ENCODE peak calls at places on chromosomes 2 and 18, in six cellular contexts. One of them, this sample, is unnamed.

GRCh38 chr18:24063121-24063731 is 48.7 kb downstream of the TTC39C start:
- DNase-seq in neural crest cell: no peak
- DNase-seq in K562: no peak
- DNase-seq in A549: no peak
- DNase-seq in H9: no peak
- DNase-seq in psoas muscle: no peak
- DNase-seq in this sample: no peak

GRCh38 chr2:216691210-216691741 is 4.1 kb downstream of the IGFBP5 start:
- DNase-seq in neural crest cell: peak
- DNase-seq in K562: peak
- DNase-seq in A549: no peak
- DNase-seq in H9: peak
- DNase-seq in psoas muscle: peak
- DNase-seq in this sample: no peak

GRCh38 chr2:32009479-32010256 is 1.1 kb downstream of the MEMO1 start:
- DNase-seq in neural crest cell: peak
- DNase-seq in K562: peak
- DNase-seq in A549: peak
- DNase-seq in H9: peak
- DNase-seq in psoas muscle: peak
- DNase-seq in this sample: peak

GRCh38 chr2:203846490-203847105 is 21.0 kb upstream of the CTLA4 start:
- DNase-seq in neural crest cell: no peak
- DNase-seq in K562: no peak
- DNase-seq in A549: no peak
- DNase-seq in H9: no peak
- DNase-seq in psoas muscle: peak
- DNase-seq in this sample: no peak

GRCh38 chr2:149389506-149390167 is 59.2 kb downstream of the LYPD6 start:
- DNase-seq in neural crest cell: no peak
- DNase-seq in K562: no peak
- DNase-seq in A549: no peak
- DNase-seq in H9: no peak
- DNase-seq in psoas muscle: no peak
- DNase-seq in this sample: no peak

GRCh38 chr2:235711527-235711926 is 217.7 kb downstream of the AGAP1 start:
- DNase-seq in neural crest cell: no peak
- DNase-seq in K562: no peak
- DNase-seq in A549: no peak
- DNase-seq in H9: no peak
- DNase-seq in psoas muscle: no peak
- DNase-seq in this sample: no peak

GRCh38 chr2:63862802-63863201 is 21.1 kb downstream of the UGP2 start:
- DNase-seq in neural crest cell: no peak
- DNase-seq in K562: no peak
- DNase-seq in A549: peak
- DNase-seq in H9: no peak
- DNase-seq in psoas muscle: no peak
- DNase-seq in this sample: no peak

GRCh38 chr2:51472783-51473182 is 440.9 kb upstream of the NRXN1 start:
- DNase-seq in neural crest cell: no peak
- DNase-seq in K562: no peak
- DNase-seq in A549: no peak
- DNase-seq in H9: no peak
- DNase-seq in psoas muscle: no peak
- DNase-seq in this sample: no peak

GRCh38 chr18:5410582-5410981 is 115.1 kb upstream of the ZBTB14 start:
- DNase-seq in neural crest cell: no peak
- DNase-seq in K562: no peak
- DNase-seq in A549: no peak
- DNase-seq in H9: no peak
- DNase-seq in psoas muscle: no peak
- DNase-seq in this sample: no peak

GRCh38 chr2:6202756-6203155 is 510.6 kb downstream of the SOX11 start:
- DNase-seq in neural crest cell: no peak
- DNase-seq in K562: no peak
- DNase-seq in A549: no peak
- DNase-seq in H9: no peak
- DNase-seq in psoas muscle: no peak
- DNase-seq in this sample: no peak

GRCh38 chr18:53534695-53535094 is 689.8 kb downstream of the MBD2 start:
- DNase-seq in neural crest cell: no peak
- DNase-seq in K562: no peak
- DNase-seq in A549: no peak
- DNase-seq in H9: no peak
- DNase-seq in psoas muscle: no peak
- DNase-seq in this sample: no peak

GRCh38 chr18:12041561-12041960 is 52.1 kb upstream of the ANKRD62 start:
- DNase-seq in neural crest cell: no peak
- DNase-seq in K562: no peak
- DNase-seq in A549: peak
- DNase-seq in H9: no peak
- DNase-seq in psoas muscle: no peak
- DNase-seq in this sample: no peak

GRCh38 chr2:18290386-18290785 is 270.1 kb downstream of the RDH14 start:
- DNase-seq in neural crest cell: no peak
- DNase-seq in K562: no peak
- DNase-seq in A549: no peak
- DNase-seq in H9: no peak
- DNase-seq in psoas muscle: no peak
- DNase-seq in this sample: no peak

GRCh38 chr18:51077217-51077616 is 47.2 kb downstream of the SMAD4 start:
- DNase-seq in neural crest cell: no peak
- DNase-seq in K562: no peak
- DNase-seq in A549: no peak
- DNase-seq in H9: no peak
- DNase-seq in psoas muscle: no peak
- DNase-seq in this sample: no peak

GRCh38 chr2:181281206-181281832 is 175.9 kb upstream of the ITGA4 start:
- DNase-seq in neural crest cell: no peak
- DNase-seq in K562: no peak
- DNase-seq in A549: no peak
- DNase-seq in H9: no peak
- DNase-seq in psoas muscle: no peak
- DNase-seq in this sample: no peak

GRCh38 chr18:74396252-74397204 is 60.6 kb downstream of the DIPK1C start:
- DNase-seq in neural crest cell: no peak
- DNase-seq in K562: no peak
- DNase-seq in A549: no peak
- DNase-seq in H9: no peak
- DNase-seq in psoas muscle: no peak
- DNase-seq in this sample: no peak

GRCh38 chr18:74395006-74395405 is 62.1 kb downstream of the DIPK1C start:
- DNase-seq in neural crest cell: no peak
- DNase-seq in K562: no peak
- DNase-seq in A549: no peak
- DNase-seq in H9: no peak
- DNase-seq in psoas muscle: no peak
- DNase-seq in this sample: no peak

GRCh38 chr18:74395630-74396251 is 61.4 kb downstream of the DIPK1C start:
- DNase-seq in neural crest cell: no peak
- DNase-seq in K562: no peak
- DNase-seq in A549: no peak
- DNase-seq in H9: no peak
- DNase-seq in psoas muscle: no peak
- DNase-seq in this sample: no peak

GRCh38 chr18:74399225-74399887 is 57.8 kb downstream of the DIPK1C start:
- DNase-seq in neural crest cell: no peak
- DNase-seq in K562: no peak
- DNase-seq in A549: no peak
- DNase-seq in H9: no peak
- DNase-seq in psoas muscle: peak
- DNase-seq in this sample: no peak

DNA sequence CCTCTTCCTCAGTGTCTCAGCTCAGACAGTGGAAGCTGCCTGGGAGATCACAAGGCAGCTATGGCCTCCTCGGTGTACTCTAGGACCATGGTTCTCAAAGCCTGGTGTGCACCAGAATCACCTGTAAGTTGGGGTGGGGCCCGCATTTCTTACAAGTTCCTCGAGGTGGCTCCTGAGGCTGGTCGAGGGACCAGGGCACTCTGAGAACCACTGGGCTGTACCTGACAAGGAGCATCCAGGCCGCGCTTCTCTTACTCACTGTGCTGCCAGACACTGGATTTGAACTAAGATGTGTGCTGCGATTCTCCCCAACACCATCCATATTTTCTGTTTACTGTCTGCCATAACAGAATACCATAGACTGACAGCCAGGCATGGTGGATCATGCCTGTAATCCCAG is 59.5 kb downstream of the DIPK1C start:
- DNase-seq in neural crest cell: no peak
- DNase-seq in K562: no peak
- DNase-seq in A549: no peak
- DNase-seq in H9: no peak
- DNase-seq in psoas muscle: no peak
- DNase-seq in this sample: no peak
- TF ChIP-seq CTCF in neural crest cell: no peak
- TF ChIP-seq CTCF in K562: no peak
- TF ChIP-seq CTCF in A549: no peak
- TF ChIP-seq CTCF in H9: peak
- TF ChIP-seq CTCF in psoas muscle: no peak
- TF ChIP-seq CTCF in this sample: no peak

DNA sequence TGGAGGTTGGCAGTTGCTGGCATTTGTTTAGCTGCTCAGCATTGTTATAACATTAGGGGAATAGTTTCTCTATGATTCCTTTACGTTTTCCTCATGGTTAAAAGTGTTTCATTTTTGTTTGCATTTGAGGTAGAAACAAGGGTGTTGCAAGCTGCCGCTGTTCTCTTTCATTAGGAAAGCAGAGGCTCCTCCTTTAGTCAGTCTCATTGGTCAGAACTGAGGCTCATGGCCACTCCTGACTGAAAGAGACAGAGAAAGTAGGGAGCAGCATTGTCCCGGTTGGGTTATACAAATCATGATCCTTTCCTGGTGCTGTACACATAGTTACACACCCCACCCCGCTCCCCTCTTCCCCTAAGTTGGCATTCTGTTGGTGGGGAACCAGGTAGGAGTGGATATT is 59.8 kb upstream of the PTH2R start:
- DNase-seq in neural crest cell: no peak
- DNase-seq in K562: no peak
- DNase-seq in A549: no peak
- DNase-seq in H9: no peak
- DNase-seq in psoas muscle: no peak
- DNase-seq in this sample: no peak
- TF ChIP-seq CTCF in neural crest cell: no peak
- TF ChIP-seq CTCF in K562: no peak
- TF ChIP-seq CTCF in A549: no peak
- TF ChIP-seq CTCF in H9: no peak
- TF ChIP-seq CTCF in psoas muscle: no peak
- TF ChIP-seq CTCF in this sample: no peak

GRCh38 chr2:43610361-43610760 is 14.5 kb upstream of the THADA start:
- DNase-seq in neural crest cell: no peak
- DNase-seq in K562: no peak
- DNase-seq in A549: no peak
- DNase-seq in H9: no peak
- DNase-seq in psoas muscle: no peak
- DNase-seq in this sample: no peak

GRCh38 chr2:43611987-43612894 is 16.4 kb upstream of the THADA start:
- DNase-seq in neural crest cell: peak
- DNase-seq in K562: peak
- DNase-seq in A549: peak
- DNase-seq in H9: peak
- DNase-seq in psoas muscle: peak
- DNase-seq in this sample: peak

GRCh38 chr2:43612944-43613343 is 17.1 kb upstream of the THADA start:
- DNase-seq in neural crest cell: no peak
- DNase-seq in K562: no peak
- DNase-seq in A549: no peak
- DNase-seq in H9: no peak
- DNase-seq in psoas muscle: no peak
- DNase-seq in this sample: no peak

GRCh38 chr2:43605851-43606250 is 10.0 kb upstream of the THADA start:
- DNase-seq in neural crest cell: no peak
- DNase-seq in K562: no peak
- DNase-seq in A549: no peak
- DNase-seq in H9: no peak
- DNase-seq in psoas muscle: no peak
- DNase-seq in this sample: no peak

DNA sequence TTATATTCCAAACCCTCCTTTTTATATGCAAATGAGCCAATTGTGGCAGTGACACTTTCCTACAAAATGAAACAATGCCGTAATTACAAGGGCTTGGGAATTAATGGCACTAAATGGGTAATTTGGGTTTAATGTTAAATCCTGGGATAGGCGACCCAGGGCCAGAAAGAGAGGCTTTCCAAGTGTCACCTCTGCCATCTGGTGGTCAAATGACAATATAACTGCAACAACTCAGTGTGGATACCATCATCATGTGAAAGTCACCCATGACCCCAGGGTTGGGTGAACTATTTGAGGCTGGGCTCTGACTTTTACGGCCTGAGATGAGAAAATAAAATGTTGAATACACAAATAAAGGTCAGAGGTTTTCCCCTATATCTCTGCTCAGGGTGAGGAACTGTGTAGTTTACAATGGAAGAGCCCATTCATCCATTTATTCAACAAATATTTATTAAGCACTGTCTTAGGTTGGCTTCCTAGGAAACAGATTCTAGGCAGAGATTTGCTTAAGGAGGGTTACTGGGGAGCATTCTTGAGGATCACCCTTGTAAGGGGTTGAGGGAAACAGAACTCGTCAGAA is 13.6 kb upstream of the THADA start:
- DNase-seq in neural crest cell: peak
- DNase-seq in K562: peak
- DNase-seq in A549: peak
- DNase-seq in H9: peak
- DNase-seq in psoas muscle: no peak
- DNase-seq in this sample: peak
- TF ChIP-seq CTCF in neural crest cell: peak
- TF ChIP-seq CTCF in K562: peak
- TF ChIP-seq CTCF in A549: peak
- TF ChIP-seq CTCF in H9: peak
- TF ChIP-seq CTCF in psoas muscle: peak
- TF ChIP-seq CTCF in this sample: peak

DNA sequence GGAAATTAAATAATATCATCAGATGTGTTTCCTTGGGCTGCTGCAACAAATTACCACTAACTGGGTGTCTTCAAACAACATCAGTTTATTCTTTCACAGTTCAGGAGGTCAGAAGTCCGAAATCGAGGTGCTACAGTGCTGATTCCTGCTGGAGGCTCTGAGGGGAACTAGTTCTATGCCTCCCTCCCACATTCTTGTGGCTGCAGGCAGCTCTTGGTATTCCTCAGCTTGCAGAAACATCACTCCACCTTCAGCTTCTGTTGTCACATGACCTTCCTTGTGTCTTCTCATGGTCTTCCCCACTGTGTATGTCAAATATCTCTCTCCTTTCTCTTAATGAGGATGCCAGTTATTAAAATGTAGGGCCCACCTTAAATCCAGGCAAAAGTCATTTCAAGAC is 29.3 kb upstream of the DCC start:
- DNase-seq in neural crest cell: no peak
- DNase-seq in K562: no peak
- DNase-seq in A549: no peak
- DNase-seq in H9: no peak
- DNase-seq in psoas muscle: no peak
- DNase-seq in this sample: no peak
- TF ChIP-seq CTCF in neural crest cell: no peak
- TF ChIP-seq CTCF in K562: no peak
- TF ChIP-seq CTCF in A549: no peak
- TF ChIP-seq CTCF in H9: no peak
- TF ChIP-seq CTCF in psoas muscle: no peak
- TF ChIP-seq CTCF in this sample: no peak

GRCh38 chr2:8803658-8804379 is 33.6 kb downstream of the KIDINS220 start:
- DNase-seq in neural crest cell: no peak
- DNase-seq in K562: peak
- DNase-seq in A549: peak
- DNase-seq in H9: no peak
- DNase-seq in psoas muscle: peak
- DNase-seq in this sample: no peak
- TF ChIP-seq CTCF in neural crest cell: no peak
- TF ChIP-seq CTCF in K562: peak
- TF ChIP-seq CTCF in A549: peak
- TF ChIP-seq CTCF in H9: no peak
- TF ChIP-seq CTCF in psoas muscle: no peak
- TF ChIP-seq CTCF in this sample: no peak